ENCODE peak calls at places on chromosomes 5 and 9, in seven cellular contexts. P is mesenchymal stem cell; G is pulmonary artery endothelial cell; E is EH; B is midbrain; C is T follicular helper cell; L is stimulated activated CD8-positive, alpha-beta memory T cell treated with anti-CD3 and anti-CD28 coated beads, Interleukin-7, amount 100 ng/mL, for 1 hour. X is an unnamed sample.

GRCh38 chr9:764105-764524 is 77.4 kb upstream of the DMRT1 start:
- DNase-seq in P (peak), G (peak), E (peak), B (peak), C (peak), L (no peak), X (peak)

GRCh38 chr5:60526336-60526875 is 173.6 kb downstream of the DEPDC1B start:
- DNase-seq in P (no peak), G (no peak), E (no peak), B (no peak), C (no peak), L (no peak), X (no peak)

GRCh38 chr9:5800969-5801738 is 31.8 kb downstream of the ERMP1 start:
- DNase-seq in P (no peak), G (no peak), E (no peak), B (no peak), C (no peak), L (no peak), X (no peak)

GRCh38 chr9:85290019-85290418 is 451.7 kb downstream of the AGTPBP1 start:
- DNase-seq in P (no peak), G (no peak), E (no peak), B (no peak), C (no peak), L (peak), X (peak)

GRCh38 chr5:9468070-9468388 is 77.8 kb downstream of the SEMA5A start:
- DNase-seq in P (peak), G (no peak), E (peak), B (no peak), C (no peak), L (no peak), X (no peak)

GRCh38 chr5:43352131-43352530 is 38.9 kb upstream of the HMGCS1 start:
- DNase-seq in P (no peak), G (no peak), E (no peak), B (no peak), C (no peak), L (no peak), X (no peak)

GRCh38 chr5:159458217-159458711 is 128.0 kb upstream of the IL12B start:
- DNase-seq in P (no peak), G (no peak), E (no peak), B (no peak), C (no peak), L (no peak), X (no peak)

GRCh38 chr5:170154744-170155143 is 49.0 kb downstream of the FOXI1 start:
- DNase-seq in P (no peak), G (no peak), E (no peak), B (no peak), C (no peak), L (no peak), X (no peak)

GRCh38 chr9:16241231-16241630 is 629.2 kb downstream of the BNC2 start:
- DNase-seq in P (peak), G (no peak), E (peak), B (no peak), C (no peak), L (no peak), X (no peak)

GRCh38 chr5:24510523-24510988 is 134.2 kb downstream of the CDH10 start:
- DNase-seq in P (no peak), G (no peak), E (no peak), B (no peak), C (no peak), L (no peak), X (no peak)

GRCh38 chr9:69218166-69218565 is 44.1 kb downstream of the TJP2 start:
- DNase-seq in P (no peak), G (no peak), E (no peak), B (peak), C (no peak), L (no peak), X (no peak)

GRCh38 chr5:149887622-149888183 is 56.9 kb downstream of the PDE6A start:
- DNase-seq in P (peak), G (peak), E (peak), B (no peak), C (no peak), L (no peak), X (peak)

GRCh38 chr9:104740596-104740995 is 6.9 kb upstream of the NIPSNAP3A start:
- DNase-seq in P (no peak), G (no peak), E (peak), B (no peak), C (no peak), L (no peak), X (no peak)

GRCh38 chr9:109101810-109102209 is 17.9 kb downstream of the TMEM245 start:
- DNase-seq in P (peak), G (peak), E (peak), B (no peak), C (no peak), L (no peak), X (peak)

GRCh38 chr5:150148408-150148927 is 7.2 kb downstream of the PDGFRB start:
- DNase-seq in P (no peak), G (no peak), E (peak), B (no peak), C (no peak), L (no peak), X (no peak)

GRCh38 chr5:317086-317811 is 4.3 kb upstream of the AHRR start:
- DNase-seq in P (peak), G (no peak), E (peak), B (peak), C (no peak), L (no peak), X (peak)

GRCh38 chr5:96235008-96235910 is 197.8 kb downstream of the PCSK1 start:
- DNase-seq in P (peak), G (no peak), E (peak), B (no peak), C (no peak), L (no peak), X (no peak)

GRCh38 chr5:105684799-105685198 is 1985.9 kb downstream of the EFNA5 start:
- DNase-seq in P (no peak), G (no peak), E (no peak), B (no peak), C (no peak), L (no peak), X (no peak)

GRCh38 chr5:137672001-137672400 is 63.9 kb downstream of the KLHL3 start:
- DNase-seq in P (no peak), G (no peak), E (no peak), B (no peak), C (no peak), L (no peak), X (no peak)

GRCh38 chr9:14584571-14584970 is 108.7 kb downstream of the ZDHHC21 start:
- DNase-seq in P (peak), G (no peak), E (no peak), B (no peak), C (no peak), L (no peak), X (no peak)

GRCh38 chr5:169222934-169223594 is 77.9 kb downstream of the SLIT3 start:
- DNase-seq in P (no peak), G (no peak), E (peak), B (no peak), C (no peak), L (no peak), X (no peak)

X was measured in KBM-7.